ENCODE peak calls at places on chromosomes 12 and 14, in seven cellular contexts. J is HCT116, I is K562, D is HepG2, N is GM12878, L is SK-N-SH, H is H1. M is an unnamed sample.

GRCh38 chr14:47240755-47241437 is 434.5 kb downstream of the MDGA2 start:
- DNase-seq in J (no peak), I (no peak), D (no peak), N (no peak), L (no peak), H (no peak), M (peak)

GRCh38 chr12:53176750-53177149 is 3.8 kb upstream of the ZNF740 start:
- DNase-seq in J (no peak), I (no peak), D (no peak), N (no peak), L (no peak), H (no peak), M (no peak)

GRCh38 chr14:69013943-69014782 is 35.1 kb upstream of the ACTN1 start:
- DNase-seq in J (no peak), I (no peak), D (peak), N (no peak), L (peak), H (no peak), M (peak)

GRCh38 chr14:101435546-101435945 is 125.7 kb upstream of the DIO3 start:
- DNase-seq in J (no peak), I (no peak), D (no peak), N (no peak), L (no peak), H (no peak), M (no peak)

GRCh38 chr14:27040552-27040951 is 442.7 kb upstream of the NOVA1 start:
- DNase-seq in J (no peak), I (no peak), D (no peak), N (no peak), L (no peak), H (no peak), M (no peak)

GRCh38 chr14:68598089-68598488 is 194.8 kb downstream of the ZFP36L1 start:
- DNase-seq in J (no peak), I (no peak), D (no peak), N (no peak), L (no peak), H (no peak), M (no peak)

GRCh38 chr14:52769889-52770288 is 21.5 kb downstream of the GNPNAT1 start:
- DNase-seq in J (no peak), I (no peak), D (no peak), N (no peak), L (no peak), H (no peak), M (no peak)

GRCh38 chr12:115000038-115000437 is 316.1 kb upstream of the TBX3 start:
- DNase-seq in J (peak), I (no peak), D (peak), N (peak), L (no peak), H (peak), M (peak)

GRCh38 chr14:38203929-38204716 is 3.6 kb upstream of the SSTR1 start:
- DNase-seq in J (no peak), I (no peak), D (no peak), N (no peak), L (no peak), H (no peak), M (no peak)

GRCh38 chr12:12008232-12008850 is 62.4 kb upstream of the BCL2L14 start:
- DNase-seq in J (no peak), I (no peak), D (no peak), N (no peak), L (no peak), H (no peak), M (no peak)

GRCh38 chr12:44428825-44429224 is 447.3 kb downstream of the NELL2 start:
- DNase-seq in J (no peak), I (no peak), D (no peak), N (no peak), L (no peak), H (peak), M (no peak)

GRCh38 chr12:96028538-96028937 is 6.8 kb downstream of the LTA4H start:
- DNase-seq in J (no peak), I (no peak), D (no peak), N (no peak), L (no peak), H (no peak), M (no peak)

GRCh38 chr14:56195727-56196126 is 77.5 kb downstream of the PELI2 start:
- DNase-seq in J (no peak), I (no peak), D (no peak), N (peak), L (no peak), H (no peak), M (no peak)

GRCh38 chr12:125683748-125684381 is 618.6 kb downstream of the AACS start:
- DNase-seq in J (no peak), I (peak), D (peak), N (no peak), L (peak), H (peak), M (no peak)

GRCh38 chr12:8887285-8887715 is 27.0 kb upstream of the PHC1 start:
- DNase-seq in J (no peak), I (peak), D (no peak), N (no peak), L (no peak), H (no peak), M (no peak)

GRCh38 chr12:18383203-18383602 is 121.9 kb downstream of the PIK3C2G start:
- DNase-seq in J (no peak), I (no peak), D (peak), N (no peak), L (no peak), H (no peak), M (peak)

GRCh38 chr14:94322648-94323570 is at the start of gene SERPINA6:
- DNase-seq in J (no peak), I (no peak), D (peak), N (no peak), L (peak), H (no peak), M (peak)

GRCh38 chr12:108066583-108067234 is 62.4 kb upstream of the WSCD2 start:
- DNase-seq in J (peak), I (peak), D (peak), N (no peak), L (no peak), H (no peak), M (no peak)

GRCh38 chr12:108060054-108060453 is 69.0 kb upstream of the WSCD2 start:
- DNase-seq in J (no peak), I (no peak), D (no peak), N (no peak), L (no peak), H (no peak), M (no peak)

GRCh38 chr12:108060910-108061309 is 68.2 kb upstream of the WSCD2 start:
- DNase-seq in J (no peak), I (no peak), D (no peak), N (no peak), L (no peak), H (no peak), M (no peak)

GRCh38 chr12:108065061-108065460 is 64.0 kb upstream of the WSCD2 start:
- DNase-seq in J (no peak), I (no peak), D (no peak), N (no peak), L (no peak), H (no peak), M (no peak)

DNA sequence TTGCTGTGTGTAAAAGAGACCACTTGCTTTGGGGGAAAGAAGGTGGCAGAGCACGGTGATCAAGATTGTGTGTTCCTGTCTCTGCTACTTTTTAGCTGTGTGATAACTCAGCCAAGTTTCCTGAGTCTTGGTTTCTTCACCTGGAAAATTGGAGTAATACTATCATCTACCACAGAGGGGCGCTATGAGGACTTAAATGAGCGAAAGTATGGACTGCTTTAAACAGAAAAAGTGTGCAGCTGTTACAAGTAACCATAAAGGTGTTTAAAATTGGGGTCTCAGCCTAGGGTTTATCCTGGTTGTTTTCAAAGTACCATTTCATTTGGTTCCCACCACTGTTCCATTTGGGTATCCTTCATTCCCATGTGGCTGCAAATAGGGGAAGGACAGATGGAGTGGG is 65.9 kb upstream of the WSCD2 start:
- DNase-seq in J (peak), I (peak), D (peak), N (no peak), L (no peak), H (no peak), M (peak)
- TF ChIP-seq JUND in J (no peak), I (no peak), D (no peak), N (no peak), L (no peak), H (no peak), M (no peak)

GRCh38 chr12:49762468-49762847 is 21.1 kb downstream of the TMBIM6 start:
- DNase-seq in J (no peak), I (no peak), D (no peak), N (no peak), L (no peak), H (no peak), M (no peak)
- TF ChIP-seq JUND in J (no peak), I (no peak), D (no peak), N (no peak), L (no peak), H (no peak), M (no peak)

GRCh38 chr12:10405294-10405693 is 4.3 kb downstream of the KLRC4 start:
- DNase-seq in J (no peak), I (no peak), D (no peak), N (no peak), L (no peak), H (no peak), M (no peak)

GRCh38 chr12:10406725-10407124 is 2.8 kb downstream of the KLRC4 start:
- DNase-seq in J (no peak), I (no peak), D (no peak), N (no peak), L (no peak), H (no peak), M (no peak)

GRCh38 chr12:10404798-10405197 is 4.8 kb downstream of the KLRC4 start:
- DNase-seq in J (no peak), I (no peak), D (no peak), N (no peak), L (no peak), H (no peak), M (no peak)

GRCh38 chr12:10408842-10409241 is 715 bp downstream of the KLRC4 start:
- DNase-seq in J (no peak), I (no peak), D (no peak), N (no peak), L (no peak), H (no peak), M (no peak)

GRCh38 chr12:10409387-10409786 is at the start of gene KLRC4:
- DNase-seq in J (peak), I (peak), D (no peak), N (no peak), L (no peak), H (no peak), M (no peak)
- TF ChIP-seq JUND in J (peak), I (no peak), D (no peak), N (no peak), L (no peak), H (no peak), M (no peak)

GRCh38 chr12:977163-977562 is 13.9 kb upstream of the ERC1 start:
- DNase-seq in J (no peak), I (no peak), D (no peak), N (no peak), L (no peak), H (no peak), M (no peak)
- TF ChIP-seq JUND in J (no peak), I (no peak), D (no peak), N (no peak), L (no peak), H (no peak), M (no peak)

DNA sequence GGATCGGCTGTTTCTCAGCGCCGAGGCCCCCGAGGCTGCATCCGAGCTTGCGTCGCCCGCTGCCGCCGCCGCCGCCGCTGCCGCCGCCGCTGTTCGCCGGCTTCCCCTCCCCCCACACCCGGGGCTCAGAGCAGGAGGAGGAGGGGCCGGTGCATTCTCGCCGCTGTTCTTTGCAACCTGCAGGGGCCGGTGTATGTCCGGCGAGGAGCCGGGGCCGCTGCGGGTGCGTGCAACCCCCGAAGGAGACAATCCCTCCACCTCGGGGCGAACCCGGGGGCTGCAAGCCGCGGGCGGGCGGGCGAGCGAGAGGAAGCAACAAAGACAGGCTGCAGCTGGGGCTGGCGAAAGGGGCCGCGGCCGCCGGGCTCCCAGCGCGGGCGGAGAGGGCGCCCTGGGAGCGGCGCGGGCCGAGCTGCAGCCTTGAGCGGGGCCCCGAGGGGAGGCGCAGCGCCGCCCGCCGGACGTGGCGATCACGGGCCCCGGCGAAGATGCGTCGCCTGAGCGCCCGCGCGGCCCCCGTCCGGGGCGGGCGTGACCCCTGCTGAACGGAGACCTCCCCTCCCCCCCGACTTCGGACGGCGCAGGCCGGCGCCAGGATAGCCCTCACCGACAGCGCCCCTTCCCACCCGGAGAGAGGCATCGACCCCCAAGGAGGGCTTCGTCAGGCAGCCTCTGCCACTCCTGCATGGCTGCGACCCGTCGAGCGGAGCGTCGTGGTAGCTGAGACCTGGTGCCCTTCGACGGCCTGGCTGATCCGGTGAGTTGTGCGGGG is 702 bp downstream of the FAM222A start:
- DNase-seq in J (no peak), I (peak), D (peak), N (no peak), L (peak), H (no peak), M (peak)
- TF ChIP-seq JUND in J (no peak), I (no peak), D (no peak), N (no peak), L (no peak), H (no peak), M (no peak)

GRCh38 chr12:14756331-14757143 is 46.7 kb downstream of the WBP11 start:
- DNase-seq in J (no peak), I (peak), D (peak), N (no peak), L (peak), H (no peak), M (no peak)
- TF ChIP-seq JUND in J (no peak), I (no peak), D (no peak), N (no peak), L (no peak), H (no peak), M (no peak)